ENCODE peak calls at places on chromosome 5, in six cellular contexts. One of them, this sample, is unnamed.
A peak's percentile ranks its signal among the peaks of the same experiment; 100 is the strongest.

GRCh38 chr5:88659529-88660325 is 223.3 kb downstream of the MEF2C start:
- DNase-seq in GM23338: peak; percentile 68
- DNase-seq in lower leg skin: no peak
- DNase-seq in foreskin fibroblast: no peak
- DNase-seq in lower lobe of right lung: no peak
- DNase-seq in GM12878: no peak
- DNase-seq in this sample: peak; percentile 57

GRCh38 chr5:4018007-4018406 is 422.4 kb downstream of the IRX1 start:
- DNase-seq in lower leg skin: no peak
- DNase-seq in GM12878: no peak
- DNase-seq in GM23338: no peak
- DNase-seq in lower lobe of right lung: no peak
- DNase-seq in foreskin fibroblast: no peak
- DNase-seq in this sample: no peak

GRCh38 chr5:132363431-132364112 is 5.9 kb upstream of the SLC22A5 start:
- DNase-seq in foreskin fibroblast: peak; percentile 89
- DNase-seq in lower leg skin: no peak
- DNase-seq in GM12878: no peak
- DNase-seq in GM23338: no peak
- DNase-seq in lower lobe of right lung: no peak
- DNase-seq in this sample: no peak

GRCh38 chr5:15774632-15775031 is 274.7 kb downstream of the FBXL7 start:
- DNase-seq in lower lobe of right lung: no peak
- DNase-seq in lower leg skin: no peak
- DNase-seq in foreskin fibroblast: no peak
- DNase-seq in GM12878: no peak
- DNase-seq in GM23338: peak; percentile 48
- DNase-seq in this sample: no peak

GRCh38 chr5:60455589-60455988 is 244.4 kb downstream of the DEPDC1B start:
- DNase-seq in foreskin fibroblast: no peak
- DNase-seq in lower leg skin: no peak
- DNase-seq in GM12878: no peak
- DNase-seq in GM23338: no peak
- DNase-seq in lower lobe of right lung: no peak
- DNase-seq in this sample: no peak

GRCh38 chr5:33310471-33310870 is 130.3 kb upstream of the TARS1 start:
- DNase-seq in lower leg skin: no peak
- DNase-seq in GM23338: no peak
- DNase-seq in foreskin fibroblast: peak; percentile 83
- DNase-seq in GM12878: no peak
- DNase-seq in lower lobe of right lung: no peak
- DNase-seq in this sample: no peak

GRCh38 chr5:16378762-16379161 is 86.8 kb downstream of the ZNF622 start:
- DNase-seq in GM12878: no peak
- DNase-seq in lower leg skin: no peak
- DNase-seq in lower lobe of right lung: no peak
- DNase-seq in GM23338: no peak
- DNase-seq in foreskin fibroblast: no peak
- DNase-seq in this sample: no peak

GRCh38 chr5:140142802-140143201 is 17.1 kb downstream of the IGIP start:
- DNase-seq in lower leg skin: peak; percentile 68
- DNase-seq in GM12878: no peak
- DNase-seq in foreskin fibroblast: no peak
- DNase-seq in lower lobe of right lung: no peak
- DNase-seq in GM23338: no peak
- DNase-seq in this sample: no peak

GRCh38 chr5:178548751-178549150 is 41.4 kb downstream of the COL23A1 start:
- DNase-seq in GM23338: no peak
- DNase-seq in lower lobe of right lung: no peak
- DNase-seq in foreskin fibroblast: no peak
- DNase-seq in lower leg skin: no peak
- DNase-seq in GM12878: no peak
- DNase-seq in this sample: no peak

GRCh38 chr5:134466241-134467069 is 54.8 kb upstream of the CDKN2AIPNL start:
- DNase-seq in GM12878: no peak
- DNase-seq in lower leg skin: peak; percentile 99
- DNase-seq in lower lobe of right lung: peak; percentile 97
- DNase-seq in GM23338: peak; percentile 90
- DNase-seq in foreskin fibroblast: peak; percentile 93
- DNase-seq in this sample: peak; percentile 55

GRCh38 chr5:16871746-16872339 is 64.2 kb downstream of the MYO10 start:
- DNase-seq in GM23338: no peak
- DNase-seq in lower lobe of right lung: no peak
- DNase-seq in lower leg skin: peak; percentile 26
- DNase-seq in foreskin fibroblast: peak; percentile 74
- DNase-seq in GM12878: no peak
- DNase-seq in this sample: no peak

GRCh38 chr5:94968507-94969095 is 316.3 kb downstream of the MCTP1 start:
- DNase-seq in lower leg skin: no peak
- DNase-seq in GM23338: peak; percentile 88
- DNase-seq in foreskin fibroblast: peak; percentile 45
- DNase-seq in lower lobe of right lung: no peak
- DNase-seq in GM12878: peak; percentile 26
- DNase-seq in this sample: peak; percentile 33

GRCh38 chr5:127001621-127002296 is 28.6 kb downstream of the MARCHF3 start:
- DNase-seq in GM23338: no peak
- DNase-seq in lower leg skin: no peak
- DNase-seq in foreskin fibroblast: peak; percentile 92
- DNase-seq in lower lobe of right lung: no peak
- DNase-seq in GM12878: no peak
- DNase-seq in this sample: no peak

GRCh38 chr5:115888027-115888426 is 46.3 kb downstream of the AP3S1 start:
- DNase-seq in lower lobe of right lung: no peak
- DNase-seq in GM23338: peak; percentile 21
- DNase-seq in GM12878: no peak
- DNase-seq in lower leg skin: no peak
- DNase-seq in foreskin fibroblast: no peak
- DNase-seq in this sample: no peak
- TF ChIP-seq CTCF in lower lobe of right lung: no peak
- TF ChIP-seq CTCF in GM23338: peak; percentile 40
- TF ChIP-seq CTCF in GM12878: no peak
- TF ChIP-seq CTCF in lower leg skin: no peak
- TF ChIP-seq CTCF in foreskin fibroblast: no peak
- TF ChIP-seq CTCF in this sample: no peak

DNA sequence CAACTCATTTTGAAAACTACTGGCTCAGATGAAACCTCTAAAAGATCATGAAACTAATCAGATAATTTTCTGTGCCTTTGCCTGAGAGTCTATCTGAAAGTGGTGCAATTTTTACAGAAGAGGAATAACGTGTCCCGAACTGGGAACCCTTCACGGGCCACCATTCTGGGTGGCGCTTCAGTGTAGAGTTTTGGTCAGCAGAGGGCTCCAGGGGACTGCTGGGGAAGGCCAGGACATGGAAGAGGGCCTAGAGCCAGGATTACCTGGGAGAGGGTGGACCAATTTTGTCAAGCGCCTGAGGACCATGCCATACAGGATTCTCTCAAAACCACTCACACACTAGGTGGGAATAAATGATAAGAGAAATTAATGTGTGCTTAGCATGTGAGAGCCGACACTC is 49.7 kb upstream of the PLEKHG4B start:
- DNase-seq in foreskin fibroblast: no peak
- DNase-seq in lower leg skin: no peak
- DNase-seq in lower lobe of right lung: no peak
- DNase-seq in GM23338: peak; percentile 74
- DNase-seq in GM12878: no peak
- DNase-seq in this sample: no peak
- TF ChIP-seq CTCF in foreskin fibroblast: peak; percentile 45
- TF ChIP-seq CTCF in lower leg skin: no peak
- TF ChIP-seq CTCF in lower lobe of right lung: peak; percentile 28
- TF ChIP-seq CTCF in GM23338: peak; percentile 80
- TF ChIP-seq CTCF in GM12878: peak; percentile 9
- TF ChIP-seq CTCF in this sample: peak; percentile 28

DNA sequence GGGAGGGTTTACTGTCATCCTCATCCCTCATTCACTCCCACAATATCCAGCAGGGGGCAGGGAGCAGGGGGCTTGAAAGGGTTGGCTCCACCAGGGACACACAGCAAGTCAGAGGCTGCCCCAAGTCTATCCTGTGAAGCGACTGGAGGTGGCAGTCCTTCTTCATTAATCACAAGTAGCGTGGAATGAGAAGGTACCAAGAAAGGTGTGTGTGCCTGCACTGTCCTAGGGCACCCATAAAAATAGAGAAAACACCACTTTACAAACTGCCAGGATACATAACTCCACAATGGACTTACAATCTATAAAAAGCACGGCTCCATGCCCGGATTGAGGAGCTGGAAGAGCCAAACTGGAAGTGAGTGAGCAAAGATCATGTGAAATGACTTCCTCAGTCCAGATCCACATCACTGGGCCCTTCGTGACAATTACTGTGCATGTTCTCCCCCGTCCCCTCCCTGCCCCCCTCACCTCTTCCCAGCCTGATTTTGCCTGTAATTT is 183.9 kb downstream of the SLIT3 start:
- DNase-seq in lower leg skin: peak; percentile 86
- DNase-seq in GM23338: peak; percentile 81
- DNase-seq in lower lobe of right lung: no peak
- DNase-seq in GM12878: no peak
- DNase-seq in foreskin fibroblast: no peak
- DNase-seq in this sample: no peak
- TF ChIP-seq CTCF in lower leg skin: no peak
- TF ChIP-seq CTCF in GM23338: peak; percentile 59
- TF ChIP-seq CTCF in lower lobe of right lung: no peak
- TF ChIP-seq CTCF in GM12878: no peak
- TF ChIP-seq CTCF in foreskin fibroblast: no peak
- TF ChIP-seq CTCF in this sample: no peak

DNA sequence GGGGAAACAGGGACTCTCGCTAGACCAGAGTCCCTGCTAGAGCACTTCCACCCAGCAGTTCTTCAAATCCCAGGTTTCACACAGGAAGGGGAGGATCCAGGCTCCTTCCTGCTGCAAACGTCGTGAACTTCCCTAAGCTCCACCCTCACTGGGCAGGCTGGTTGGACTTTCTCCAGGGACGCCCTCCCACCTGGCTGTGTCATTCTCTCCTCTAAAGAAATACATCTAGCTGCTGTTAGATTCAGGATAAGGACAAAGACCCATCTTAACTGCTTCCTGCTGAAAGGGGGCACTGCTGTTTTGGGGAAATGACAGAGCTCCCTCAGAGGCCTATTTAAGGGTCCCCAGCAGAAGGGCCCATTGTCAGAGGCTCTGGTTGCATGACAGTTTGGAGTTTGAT is 230.7 kb downstream of the SEMA6A start:
- DNase-seq in lower leg skin: no peak
- DNase-seq in lower lobe of right lung: no peak
- DNase-seq in GM23338: peak; percentile 86
- DNase-seq in foreskin fibroblast: no peak
- DNase-seq in GM12878: no peak
- DNase-seq in this sample: no peak
- TF ChIP-seq CTCF in lower leg skin: no peak
- TF ChIP-seq CTCF in lower lobe of right lung: no peak
- TF ChIP-seq CTCF in GM23338: peak; percentile 35
- TF ChIP-seq CTCF in foreskin fibroblast: no peak
- TF ChIP-seq CTCF in GM12878: no peak
- TF ChIP-seq CTCF in this sample: no peak